ENCODE peak calls at places on chromosomes 5 and 9, in ten cellular contexts. One of them, this sample, is unnamed. For H3K4me1, the result is how much of the 10 kb centered on the place peaks cover.

GRCh38 chr9:133133680-133134418 is 12.8 kb upstream of the RALGDS start:
- DNase-seq in gastrocnemius medialis: peak
- DNase-seq in heart left ventricle: peak
- DNase-seq in CD4-positive, alpha-beta memory T cell: peak
- DNase-seq in IMR-90: peak
- DNase-seq in suprapubic skin: peak
- DNase-seq in cardiac muscle cell: peak
- DNase-seq in tibial nerve: peak
- DNase-seq in lower lobe of right lung: peak
- DNase-seq in sigmoid colon: peak
- DNase-seq in this sample: peak

GRCh38 chr5:181088289-181088688 is 42.7 kb downstream of the OR2V1 start:
- DNase-seq in gastrocnemius medialis: no peak
- DNase-seq in heart left ventricle: no peak
- DNase-seq in CD4-positive, alpha-beta memory T cell: no peak
- DNase-seq in IMR-90: no peak
- DNase-seq in suprapubic skin: no peak
- DNase-seq in cardiac muscle cell: no peak
- DNase-seq in tibial nerve: no peak
- DNase-seq in lower lobe of right lung: no peak
- DNase-seq in sigmoid colon: no peak
- DNase-seq in this sample: no peak

GRCh38 chr5:83096660-83097334 is 19.4 kb downstream of the XRCC4 start:
- DNase-seq in gastrocnemius medialis: no peak
- DNase-seq in heart left ventricle: no peak
- DNase-seq in CD4-positive, alpha-beta memory T cell: no peak
- DNase-seq in IMR-90: peak
- DNase-seq in suprapubic skin: no peak
- DNase-seq in cardiac muscle cell: no peak
- DNase-seq in tibial nerve: no peak
- DNase-seq in lower lobe of right lung: no peak
- DNase-seq in sigmoid colon: no peak
- DNase-seq in this sample: no peak

GRCh38 chr5:55232985-55233928 is at the start of gene CCNO:
- DNase-seq in gastrocnemius medialis: no peak
- DNase-seq in heart left ventricle: peak
- DNase-seq in CD4-positive, alpha-beta memory T cell: peak
- DNase-seq in IMR-90: peak
- DNase-seq in suprapubic skin: no peak
- DNase-seq in cardiac muscle cell: peak
- DNase-seq in tibial nerve: no peak
- DNase-seq in lower lobe of right lung: peak
- DNase-seq in sigmoid colon: peak
- DNase-seq in this sample: no peak

GRCh38 chr5:141597394-141597793 is 21.4 kb downstream of the DIAPH1 start:
- DNase-seq in gastrocnemius medialis: no peak
- DNase-seq in heart left ventricle: no peak
- DNase-seq in CD4-positive, alpha-beta memory T cell: no peak
- DNase-seq in IMR-90: no peak
- DNase-seq in suprapubic skin: no peak
- DNase-seq in cardiac muscle cell: no peak
- DNase-seq in tibial nerve: no peak
- DNase-seq in lower lobe of right lung: no peak
- DNase-seq in sigmoid colon: no peak
- DNase-seq in this sample: no peak

GRCh38 chr5:176996780-176997179 is 9.8 kb downstream of the UIMC1 start:
- DNase-seq in gastrocnemius medialis: no peak
- DNase-seq in heart left ventricle: no peak
- DNase-seq in CD4-positive, alpha-beta memory T cell: no peak
- DNase-seq in IMR-90: no peak
- DNase-seq in suprapubic skin: no peak
- DNase-seq in cardiac muscle cell: no peak
- DNase-seq in tibial nerve: no peak
- DNase-seq in lower lobe of right lung: no peak
- DNase-seq in sigmoid colon: no peak
- DNase-seq in this sample: no peak

GRCh38 chr5:177496111-177497010 is 1.0 kb downstream of the PDLIM7 start:
- DNase-seq in gastrocnemius medialis: peak
- DNase-seq in heart left ventricle: peak
- DNase-seq in CD4-positive, alpha-beta memory T cell: no peak
- DNase-seq in IMR-90: peak
- DNase-seq in suprapubic skin: no peak
- DNase-seq in cardiac muscle cell: peak
- DNase-seq in tibial nerve: peak
- DNase-seq in lower lobe of right lung: no peak
- DNase-seq in sigmoid colon: peak
- DNase-seq in this sample: no peak

GRCh38 chr5:30926181-30926580 is 267.3 kb upstream of the CDH6 start:
- DNase-seq in gastrocnemius medialis: no peak
- DNase-seq in heart left ventricle: no peak
- DNase-seq in CD4-positive, alpha-beta memory T cell: no peak
- DNase-seq in IMR-90: no peak
- DNase-seq in suprapubic skin: no peak
- DNase-seq in cardiac muscle cell: no peak
- DNase-seq in tibial nerve: no peak
- DNase-seq in lower lobe of right lung: no peak
- DNase-seq in sigmoid colon: no peak
- DNase-seq in this sample: no peak

GRCh38 chr9:137412431-137412830 is 10.5 kb downstream of the EXD3 start:
- DNase-seq in gastrocnemius medialis: no peak
- DNase-seq in heart left ventricle: no peak
- DNase-seq in CD4-positive, alpha-beta memory T cell: no peak
- DNase-seq in IMR-90: peak
- DNase-seq in suprapubic skin: no peak
- DNase-seq in cardiac muscle cell: no peak
- DNase-seq in tibial nerve: no peak
- DNase-seq in lower lobe of right lung: no peak
- DNase-seq in sigmoid colon: no peak
- DNase-seq in this sample: no peak

GRCh38 chr9:130268521-130269131 is 3.1 kb downstream of the HMCN2 start:
- DNase-seq in gastrocnemius medialis: no peak
- DNase-seq in heart left ventricle: no peak
- DNase-seq in CD4-positive, alpha-beta memory T cell: no peak
- DNase-seq in IMR-90: no peak
- DNase-seq in suprapubic skin: peak
- DNase-seq in cardiac muscle cell: no peak
- DNase-seq in tibial nerve: no peak
- DNase-seq in lower lobe of right lung: no peak
- DNase-seq in sigmoid colon: peak
- DNase-seq in this sample: no peak

GRCh38 chr9:130267930-130268329 is 2.4 kb downstream of the HMCN2 start:
- DNase-seq in gastrocnemius medialis: peak
- DNase-seq in heart left ventricle: no peak
- DNase-seq in CD4-positive, alpha-beta memory T cell: no peak
- DNase-seq in IMR-90: no peak
- DNase-seq in suprapubic skin: peak
- DNase-seq in cardiac muscle cell: no peak
- DNase-seq in tibial nerve: no peak
- DNase-seq in lower lobe of right lung: no peak
- DNase-seq in sigmoid colon: peak
- DNase-seq in this sample: no peak

GRCh38 chr9:130276121-130276520 is 10.6 kb downstream of the HMCN2 start:
- DNase-seq in gastrocnemius medialis: no peak
- DNase-seq in heart left ventricle: no peak
- DNase-seq in CD4-positive, alpha-beta memory T cell: no peak
- DNase-seq in IMR-90: peak
- DNase-seq in suprapubic skin: no peak
- DNase-seq in cardiac muscle cell: no peak
- DNase-seq in tibial nerve: no peak
- DNase-seq in lower lobe of right lung: no peak
- DNase-seq in sigmoid colon: peak
- DNase-seq in this sample: no peak

GRCh38 chr9:130275156-130275555 is 9.6 kb downstream of the HMCN2 start:
- DNase-seq in gastrocnemius medialis: no peak
- DNase-seq in heart left ventricle: no peak
- DNase-seq in CD4-positive, alpha-beta memory T cell: no peak
- DNase-seq in IMR-90: no peak
- DNase-seq in suprapubic skin: peak
- DNase-seq in cardiac muscle cell: no peak
- DNase-seq in tibial nerve: no peak
- DNase-seq in lower lobe of right lung: no peak
- DNase-seq in sigmoid colon: peak
- DNase-seq in this sample: no peak

DNA sequence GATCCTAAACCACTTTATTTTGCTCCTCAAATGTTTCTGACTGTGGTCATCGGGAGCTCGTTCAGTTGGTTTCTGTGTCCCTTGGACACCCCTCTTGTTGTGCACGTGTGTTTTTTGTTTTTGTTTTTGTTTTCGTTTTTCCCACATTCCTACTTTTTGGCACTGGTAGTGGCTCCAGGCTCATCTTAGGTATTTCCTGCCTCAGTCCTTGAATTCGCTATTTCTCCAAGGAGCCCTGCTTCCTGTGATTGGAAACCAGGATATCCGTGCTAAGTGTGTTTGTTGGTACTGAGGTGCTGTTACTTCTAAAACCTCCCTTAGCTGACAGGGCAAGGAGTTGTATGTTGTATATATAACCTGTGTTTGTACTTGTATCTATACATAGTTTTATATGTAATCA is 5.9 kb downstream of the HMCN2 start:
- DNase-seq in gastrocnemius medialis: no peak
- DNase-seq in heart left ventricle: no peak
- DNase-seq in CD4-positive, alpha-beta memory T cell: no peak
- DNase-seq in IMR-90: no peak
- DNase-seq in suprapubic skin: peak
- DNase-seq in cardiac muscle cell: no peak
- DNase-seq in tibial nerve: no peak
- DNase-seq in lower lobe of right lung: no peak
- DNase-seq in sigmoid colon: no peak
- DNase-seq in this sample: no peak
- H3K4me1 ChIP-seq in gastrocnemius medialis: under half
- H3K4me1 ChIP-seq in heart left ventricle: under half
- H3K4me1 ChIP-seq in CD4-positive, alpha-beta memory T cell: under half
- H3K4me1 ChIP-seq in IMR-90: under half
- H3K4me1 ChIP-seq in suprapubic skin: under half
- H3K4me1 ChIP-seq in cardiac muscle cell: under half
- H3K4me1 ChIP-seq in tibial nerve: under half
- H3K4me1 ChIP-seq in lower lobe of right lung: under half
- H3K4me1 ChIP-seq in sigmoid colon: half or more
- H3K4me1 ChIP-seq in this sample: under half

GRCh38 chr9:119634036-119634435 is 264.8 kb upstream of the BRINP1 start:
- DNase-seq in gastrocnemius medialis: no peak
- DNase-seq in heart left ventricle: no peak
- DNase-seq in CD4-positive, alpha-beta memory T cell: no peak
- DNase-seq in IMR-90: no peak
- DNase-seq in suprapubic skin: no peak
- DNase-seq in cardiac muscle cell: no peak
- DNase-seq in tibial nerve: no peak
- DNase-seq in lower lobe of right lung: no peak
- DNase-seq in sigmoid colon: no peak
- DNase-seq in this sample: no peak
- H3K27ac ChIP-seq in gastrocnemius medialis: no peak
- H3K27ac ChIP-seq in heart left ventricle: no peak
- H3K27ac ChIP-seq in CD4-positive, alpha-beta memory T cell: no peak
- H3K27ac ChIP-seq in IMR-90: no peak
- H3K27ac ChIP-seq in suprapubic skin: no peak
- H3K27ac ChIP-seq in cardiac muscle cell: no peak
- H3K27ac ChIP-seq in tibial nerve: no peak
- H3K27ac ChIP-seq in lower lobe of right lung: no peak
- H3K27ac ChIP-seq in sigmoid colon: no peak
- H3K27ac ChIP-seq in this sample: no peak

GRCh38 chr9:135632823-135633222 is 6.5 kb downstream of the GLT6D1 start:
- DNase-seq in gastrocnemius medialis: no peak
- DNase-seq in heart left ventricle: no peak
- DNase-seq in CD4-positive, alpha-beta memory T cell: no peak
- DNase-seq in IMR-90: no peak
- DNase-seq in suprapubic skin: no peak
- DNase-seq in cardiac muscle cell: no peak
- DNase-seq in tibial nerve: no peak
- DNase-seq in lower lobe of right lung: no peak
- DNase-seq in sigmoid colon: no peak
- DNase-seq in this sample: no peak
- H3K4me1 ChIP-seq in gastrocnemius medialis: under half
- H3K4me1 ChIP-seq in heart left ventricle: under half
- H3K4me1 ChIP-seq in CD4-positive, alpha-beta memory T cell: under half
- H3K4me1 ChIP-seq in IMR-90: under half
- H3K4me1 ChIP-seq in suprapubic skin: under half
- H3K4me1 ChIP-seq in cardiac muscle cell: under half
- H3K4me1 ChIP-seq in tibial nerve: under half
- H3K4me1 ChIP-seq in lower lobe of right lung: under half
- H3K4me1 ChIP-seq in sigmoid colon: under half
- H3K4me1 ChIP-seq in this sample: under half

GRCh38 chr5:133369161-133369783 is 243.1 kb downstream of the FSTL4 start:
- DNase-seq in gastrocnemius medialis: no peak
- DNase-seq in heart left ventricle: no peak
- DNase-seq in CD4-positive, alpha-beta memory T cell: no peak
- DNase-seq in IMR-90: no peak
- DNase-seq in suprapubic skin: peak
- DNase-seq in cardiac muscle cell: no peak
- DNase-seq in tibial nerve: no peak
- DNase-seq in lower lobe of right lung: no peak
- DNase-seq in sigmoid colon: no peak
- DNase-seq in this sample: no peak

GRCh38 chr5:133371371-133372155 is 240.8 kb downstream of the FSTL4 start:
- DNase-seq in gastrocnemius medialis: no peak
- DNase-seq in heart left ventricle: no peak
- DNase-seq in CD4-positive, alpha-beta memory T cell: no peak
- DNase-seq in IMR-90: no peak
- DNase-seq in suprapubic skin: peak
- DNase-seq in cardiac muscle cell: no peak
- DNase-seq in tibial nerve: no peak
- DNase-seq in lower lobe of right lung: no peak
- DNase-seq in sigmoid colon: no peak
- DNase-seq in this sample: no peak

GRCh38 chr5:133370904-133371303 is 241.4 kb downstream of the FSTL4 start:
- DNase-seq in gastrocnemius medialis: no peak
- DNase-seq in heart left ventricle: no peak
- DNase-seq in CD4-positive, alpha-beta memory T cell: no peak
- DNase-seq in IMR-90: no peak
- DNase-seq in suprapubic skin: peak
- DNase-seq in cardiac muscle cell: no peak
- DNase-seq in tibial nerve: no peak
- DNase-seq in lower lobe of right lung: no peak
- DNase-seq in sigmoid colon: no peak
- DNase-seq in this sample: no peak

GRCh38 chr5:133372306-133373008 is 239.9 kb downstream of the FSTL4 start:
- DNase-seq in gastrocnemius medialis: no peak
- DNase-seq in heart left ventricle: no peak
- DNase-seq in CD4-positive, alpha-beta memory T cell: no peak
- DNase-seq in IMR-90: no peak
- DNase-seq in suprapubic skin: peak
- DNase-seq in cardiac muscle cell: no peak
- DNase-seq in tibial nerve: no peak
- DNase-seq in lower lobe of right lung: no peak
- DNase-seq in sigmoid colon: no peak
- DNase-seq in this sample: no peak

DNA sequence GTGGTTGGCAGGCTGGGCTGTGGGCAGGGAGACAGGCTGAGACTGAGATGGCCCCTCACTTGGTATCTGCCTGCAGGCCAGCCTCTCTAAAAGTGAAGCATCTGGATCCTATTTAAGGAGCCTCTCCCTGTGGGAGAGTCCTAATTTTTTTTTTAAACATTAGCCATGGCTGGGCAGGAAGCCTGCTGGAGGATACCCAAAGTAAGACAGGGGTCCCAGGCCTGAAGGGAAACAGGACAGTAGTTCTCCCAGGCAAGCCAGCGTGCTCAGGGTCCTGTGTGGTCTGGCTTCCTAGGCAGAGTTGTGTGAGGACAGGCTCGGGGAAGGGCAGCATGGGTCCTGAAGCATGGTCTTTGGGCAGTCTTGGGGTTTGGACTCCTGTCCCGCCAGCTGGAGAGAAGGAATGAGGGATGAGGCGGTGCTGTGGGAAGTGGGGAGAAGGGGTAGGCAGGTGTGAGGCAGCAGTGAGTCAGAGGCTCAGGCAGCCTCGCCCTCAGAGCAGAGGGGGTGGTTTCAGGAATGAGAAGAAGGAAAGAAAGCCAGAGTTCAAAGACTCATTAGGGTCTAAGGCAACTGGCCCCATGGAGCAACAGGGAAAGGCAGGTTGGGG is 242.0 kb downstream of the FSTL4 start:
- DNase-seq in gastrocnemius medialis: no peak
- DNase-seq in heart left ventricle: no peak
- DNase-seq in CD4-positive, alpha-beta memory T cell: no peak
- DNase-seq in IMR-90: no peak
- DNase-seq in suprapubic skin: peak
- DNase-seq in cardiac muscle cell: no peak
- DNase-seq in tibial nerve: no peak
- DNase-seq in lower lobe of right lung: no peak
- DNase-seq in sigmoid colon: no peak
- DNase-seq in this sample: no peak
- H3K27ac ChIP-seq in gastrocnemius medialis: no peak
- H3K27ac ChIP-seq in heart left ventricle: no peak
- H3K27ac ChIP-seq in CD4-positive, alpha-beta memory T cell: no peak
- H3K27ac ChIP-seq in IMR-90: no peak
- H3K27ac ChIP-seq in suprapubic skin: no peak
- H3K27ac ChIP-seq in cardiac muscle cell: no peak
- H3K27ac ChIP-seq in tibial nerve: no peak
- H3K27ac ChIP-seq in lower lobe of right lung: no peak
- H3K27ac ChIP-seq in sigmoid colon: no peak
- H3K27ac ChIP-seq in this sample: no peak